ENCODE peak calls at places on chromosomes 3 and 15, in eight cellular contexts. X is BE2C, S is stomach, N is neural progenitor cell, W is choroid plexus epithelial cell, U is Calu3, G is left ventricle myocardium inferior, T is GM20000. I is an unnamed sample.

GRCh38 chr15:92033723-92034122 is 180.2 kb downstream of the SLCO3A1 start:
- DNase-seq in X (no peak), S (no peak), N (no peak), W (no peak), U (no peak), G (no peak), T (no peak), I (no peak)

GRCh38 chr3:158718490-158719170 is 13.6 kb downstream of the RARRES1 start:
- DNase-seq in X (no peak), S (no peak), N (no peak), W (peak; percentile 97), U (peak; percentile 80), G (no peak), T (no peak), I (no peak)

GRCh38 chr3:66442254-66443249 is 58.3 kb downstream of the LRIG1 start:
- DNase-seq in X (peak; percentile 61), S (peak; percentile 81), N (peak; percentile 45), W (peak; percentile 78), U (peak; percentile 2), G (peak; percentile 79), T (no peak), I (no peak)

GRCh38 chr3:171569571-171570132 is 109.4 kb upstream of the TNIK start:
- DNase-seq in X (no peak), S (no peak), N (no peak), W (no peak), U (no peak), G (no peak), T (no peak), I (no peak)

GRCh38 chr3:152930516-152930915 is 95.6 kb downstream of the P2RY1 start:
- DNase-seq in X (no peak), S (no peak), N (no peak), W (no peak), U (no peak), G (no peak), T (no peak), I (no peak)

GRCh38 chr3:174094671-174095070 is 697.1 kb downstream of the NLGN1 start:
- DNase-seq in X (no peak), S (no peak), N (no peak), W (no peak), U (no peak), G (no peak), T (no peak), I (no peak)

GRCh38 chr15:64681424-64682024 is 93.9 kb downstream of the RBPMS2 start:
- DNase-seq in X (peak; percentile 80), S (peak; percentile 47), N (peak; percentile 87), W (peak; percentile 75), U (peak; percentile 71), G (no peak), T (peak; percentile 51), I (peak; percentile 58)

GRCh38 chr15:67406257-67406861 is 114.6 kb upstream of the C15orf61 start:
- DNase-seq in X (no peak), S (no peak), N (no peak), W (no peak), U (no peak), G (no peak), T (no peak), I (no peak)

GRCh38 chr15:38587214-38587613 is 22.6 kb upstream of the RASGRP1 start:
- DNase-seq in X (no peak), S (no peak), N (no peak), W (no peak), U (no peak), G (no peak), T (no peak), I (no peak)

DNA sequence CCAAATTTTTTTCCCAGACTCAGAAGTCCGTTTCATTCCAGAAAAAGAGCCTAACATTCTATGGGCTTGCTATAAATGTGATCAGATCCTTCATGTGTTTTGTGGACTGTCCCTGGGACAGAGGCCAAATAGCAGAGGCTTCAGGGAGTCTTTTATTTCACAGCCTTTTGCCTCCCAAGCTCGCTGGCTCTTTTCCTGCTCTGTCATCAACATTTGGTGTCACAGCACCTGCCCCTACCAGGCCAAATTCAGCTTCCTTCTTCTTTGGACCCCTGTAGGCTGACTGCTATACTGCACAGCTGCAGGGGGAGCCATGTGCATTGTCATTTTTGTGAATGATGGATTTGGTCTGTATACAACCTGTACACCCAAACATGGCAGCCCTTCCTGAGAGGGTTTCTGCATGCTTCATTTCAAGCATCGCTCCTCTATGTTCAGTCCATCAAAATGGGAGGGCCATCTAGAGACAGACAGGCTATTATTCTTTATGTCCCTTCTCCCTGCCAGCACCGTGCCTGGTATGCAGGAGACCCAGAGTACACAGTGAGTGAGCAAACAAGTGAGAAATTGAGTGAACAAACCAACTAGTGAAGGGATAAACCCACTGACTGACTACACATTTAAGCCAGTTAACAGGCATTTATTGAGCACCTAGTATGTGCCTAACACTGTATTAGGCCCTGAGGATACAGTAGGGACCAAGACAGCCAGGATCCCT is 17.9 kb upstream of the RPP14 start:
- DNase-seq in X (no peak), S (no peak), N (no peak), W (peak; percentile 20), U (no peak), G (no peak), T (peak; percentile 13), I (no peak)
- TF ChIP-seq CTCF in X (no peak), S (no peak), N (no peak), W (peak; percentile 36), U (no peak), G (no peak), T (no peak), I (no peak)

GRCh38 chr3:11775493-11775892 is 71.2 kb downstream of the TAMM41 start:
- DNase-seq in X (no peak), S (no peak), N (no peak), W (no peak), U (no peak), G (no peak), T (no peak), I (no peak)

GRCh38 chr3:11776346-11776745 is 70.3 kb downstream of the TAMM41 start:
- DNase-seq in X (no peak), S (no peak), N (no peak), W (no peak), U (no peak), G (no peak), T (no peak), I (no peak)

GRCh38 chr3:11778248-11778647 is 68.4 kb downstream of the TAMM41 start:
- DNase-seq in X (no peak), S (no peak), N (no peak), W (no peak), U (no peak), G (no peak), T (no peak), I (no peak)

GRCh38 chr3:11770477-11771381 is 76.0 kb downstream of the TAMM41 start:
- DNase-seq in X (peak; percentile 58), S (peak; percentile 91), N (peak; percentile 85), W (peak; percentile 93), U (peak; percentile 90), G (peak; percentile 29), T (peak; percentile 88), I (peak; percentile 90)

DNA sequence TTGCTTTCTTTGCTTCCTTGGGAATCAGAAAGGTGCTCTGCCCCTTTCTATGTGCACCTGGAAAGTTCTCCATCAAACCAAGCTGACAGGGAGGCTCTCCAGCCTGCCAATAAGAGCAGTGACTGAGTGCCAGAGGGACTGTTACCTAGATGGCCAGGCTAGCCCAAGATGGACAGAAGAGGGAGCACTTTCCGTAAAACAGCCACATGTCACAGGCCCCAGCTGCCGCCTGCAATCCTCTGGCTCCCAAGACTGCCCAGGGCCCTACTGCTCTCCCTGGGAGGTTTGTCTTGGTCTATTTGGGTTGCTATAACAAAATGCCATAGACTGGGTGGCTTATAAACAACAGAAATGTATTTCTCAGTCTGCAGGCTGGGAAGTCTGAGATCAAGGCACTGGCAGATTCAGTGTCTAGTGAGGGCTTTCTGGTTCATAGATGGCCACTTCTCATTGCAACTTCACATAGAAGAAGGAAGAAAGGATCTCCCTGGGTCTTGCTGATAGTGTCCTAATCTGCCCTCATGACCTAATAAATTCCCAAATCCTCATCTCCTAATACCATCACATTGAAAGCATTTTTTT is 72.3 kb downstream of the TAMM41 start:
- DNase-seq in X (peak; percentile 50), S (peak; percentile 54), N (peak; percentile 79), W (peak; percentile 73), U (peak; percentile 62), G (no peak), T (no peak), I (no peak)
- TF ChIP-seq CTCF in X (peak; percentile 60), S (no peak), N (peak; percentile 74), W (peak; percentile 75), U (peak; percentile 46), G (peak; percentile 47), T (no peak), I (no peak)

GRCh38 chr3:73625124-73625665 is 454 bp upstream of the PDZRN3 start:
- DNase-seq in X (peak; percentile 43), S (peak; percentile 30), N (peak; percentile 61), W (peak; percentile 50), U (no peak), G (peak; percentile 54), T (no peak), I (no peak)
- TF ChIP-seq CTCF in X (no peak), S (no peak), N (no peak), W (no peak), U (no peak), G (no peak), T (no peak), I (no peak)

DNA sequence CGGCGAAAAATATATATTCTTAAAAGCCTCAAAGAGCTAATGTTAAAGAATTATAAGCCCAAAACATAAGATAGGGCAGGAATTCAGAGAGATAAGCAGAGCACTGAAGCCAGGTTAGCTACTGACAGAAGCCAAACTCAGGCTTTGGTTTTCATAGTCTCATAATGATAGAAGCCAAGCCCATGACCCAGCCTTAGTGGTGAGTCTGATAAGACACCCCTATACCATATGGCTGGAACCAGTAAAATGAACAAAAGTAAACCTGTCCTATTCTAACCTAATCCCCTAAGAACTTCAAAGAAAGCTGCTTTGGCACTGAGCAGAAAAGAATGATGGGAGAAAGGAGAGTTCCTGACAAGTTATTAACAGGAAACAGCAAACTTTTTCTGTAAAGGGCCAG is 25.9 kb downstream of the MYO9A start:
- DNase-seq in X (no peak), S (no peak), N (no peak), W (no peak), U (no peak), G (no peak), T (no peak), I (no peak)
- TF ChIP-seq CTCF in X (no peak), S (no peak), N (no peak), W (no peak), U (no peak), G (no peak), T (no peak), I (no peak)

DNA sequence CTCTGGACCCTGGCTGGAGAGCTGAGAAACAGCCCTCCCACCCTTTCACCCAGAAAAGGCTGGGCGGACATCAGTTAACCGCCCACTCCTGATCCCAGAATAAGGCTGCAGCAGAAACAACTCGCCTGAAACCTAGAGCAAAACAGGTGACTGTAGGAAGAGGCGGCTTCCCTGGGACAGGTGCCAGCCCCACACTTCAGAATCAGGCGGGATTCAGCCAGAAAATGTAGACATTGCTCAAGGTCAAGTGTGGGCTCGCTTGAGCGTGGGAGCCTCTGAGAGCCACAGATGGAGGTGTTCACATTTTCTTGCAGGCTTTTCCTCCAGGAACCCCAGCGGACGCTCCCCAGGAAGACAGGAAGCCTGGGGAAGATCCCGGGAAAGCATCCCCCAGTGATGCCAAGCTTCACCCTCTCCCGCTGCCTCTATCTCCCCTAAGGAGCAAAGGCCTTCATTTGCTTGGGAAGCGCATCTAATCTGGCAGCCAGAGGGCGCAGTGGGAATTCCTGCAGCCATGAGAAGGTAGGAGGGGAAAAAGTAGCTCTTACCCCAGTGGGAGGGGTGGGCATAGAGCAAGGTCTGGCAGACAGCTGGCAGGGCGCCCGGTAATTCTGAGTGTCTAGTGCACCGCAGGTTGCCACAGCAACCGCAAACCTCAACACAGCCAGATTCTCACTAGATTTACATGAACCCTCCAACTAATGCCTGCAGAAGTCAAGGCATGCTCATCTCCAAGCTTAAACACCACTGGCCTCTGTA is 77.7 kb downstream of the OCA2 start:
- DNase-seq in X (peak; percentile 98), S (no peak), N (peak; percentile 63), W (peak; percentile 87), U (peak; percentile 0), G (peak; percentile 25), T (peak; percentile 6), I (no peak)
- TF ChIP-seq CTCF in X (peak; percentile 94), S (no peak), N (peak; percentile 65), W (peak; percentile 69), U (no peak), G (peak; percentile 62), T (no peak), I (peak; percentile 45)